ENCODE peak calls at places on chromosomes 6 and 20, in ten cellular contexts. One of them, this sample, is unnamed.

GRCh38 chr20:58542411-58543095 is 27.4 kb upstream of the APCDD1L start:
- DNase-seq in neural progenitor cell: no peak
- DNase-seq in HCT116: peak
- DNase-seq in lower lobe of right lung: no peak
- DNase-seq in IMR-90: peak
- DNase-seq in GM12865: no peak
- DNase-seq in heart right ventricle: no peak
- DNase-seq in sigmoid colon: peak
- DNase-seq in fibroblast of lung: no peak
- DNase-seq in transverse colon: no peak
- DNase-seq in this sample: no peak

GRCh38 chr6:107488875-107489635 is 862 bp upstream of the SOBP start:
- DNase-seq in neural progenitor cell: peak
- DNase-seq in HCT116: no peak
- DNase-seq in lower lobe of right lung: peak
- DNase-seq in IMR-90: peak
- DNase-seq in GM12865: peak
- DNase-seq in heart right ventricle: peak
- DNase-seq in sigmoid colon: peak
- DNase-seq in fibroblast of lung: peak
- DNase-seq in transverse colon: no peak
- DNase-seq in this sample: peak

GRCh38 chr6:30578051-30578450 is 6.8 kb downstream of the ABCF1 start:
- DNase-seq in neural progenitor cell: no peak
- DNase-seq in HCT116: no peak
- DNase-seq in lower lobe of right lung: no peak
- DNase-seq in IMR-90: no peak
- DNase-seq in GM12865: no peak
- DNase-seq in heart right ventricle: no peak
- DNase-seq in sigmoid colon: no peak
- DNase-seq in fibroblast of lung: no peak
- DNase-seq in transverse colon: no peak
- DNase-seq in this sample: no peak

GRCh38 chr20:46006031-46006430 is 2.7 kb upstream of the MMP9 start:
- DNase-seq in neural progenitor cell: no peak
- DNase-seq in HCT116: no peak
- DNase-seq in lower lobe of right lung: no peak
- DNase-seq in IMR-90: no peak
- DNase-seq in GM12865: no peak
- DNase-seq in heart right ventricle: no peak
- DNase-seq in sigmoid colon: no peak
- DNase-seq in fibroblast of lung: no peak
- DNase-seq in transverse colon: no peak
- DNase-seq in this sample: no peak

GRCh38 chr6:158357570-158358216 is 45.4 kb downstream of the TULP4 start:
- DNase-seq in neural progenitor cell: no peak
- DNase-seq in HCT116: no peak
- DNase-seq in lower lobe of right lung: no peak
- DNase-seq in IMR-90: no peak
- DNase-seq in GM12865: peak
- DNase-seq in heart right ventricle: no peak
- DNase-seq in sigmoid colon: no peak
- DNase-seq in fibroblast of lung: no peak
- DNase-seq in transverse colon: no peak
- DNase-seq in this sample: no peak

GRCh38 chr6:166772518-166772917 is 145.5 kb upstream of the RPS6KA2 start:
- DNase-seq in neural progenitor cell: no peak
- DNase-seq in HCT116: no peak
- DNase-seq in lower lobe of right lung: no peak
- DNase-seq in IMR-90: no peak
- DNase-seq in GM12865: no peak
- DNase-seq in heart right ventricle: no peak
- DNase-seq in sigmoid colon: no peak
- DNase-seq in fibroblast of lung: no peak
- DNase-seq in transverse colon: no peak
- DNase-seq in this sample: no peak

GRCh38 chr20:46159101-46159897 is 41.2 kb downstream of the CD40 start:
- DNase-seq in neural progenitor cell: no peak
- DNase-seq in HCT116: no peak
- DNase-seq in lower lobe of right lung: no peak
- DNase-seq in IMR-90: no peak
- DNase-seq in GM12865: peak
- DNase-seq in heart right ventricle: no peak
- DNase-seq in sigmoid colon: no peak
- DNase-seq in fibroblast of lung: no peak
- DNase-seq in transverse colon: no peak
- DNase-seq in this sample: no peak

GRCh38 chr6:21886601-21887091 is 293.1 kb downstream of the SOX4 start:
- DNase-seq in neural progenitor cell: no peak
- DNase-seq in HCT116: no peak
- DNase-seq in lower lobe of right lung: no peak
- DNase-seq in IMR-90: peak
- DNase-seq in GM12865: no peak
- DNase-seq in heart right ventricle: no peak
- DNase-seq in sigmoid colon: no peak
- DNase-seq in fibroblast of lung: peak
- DNase-seq in transverse colon: no peak
- DNase-seq in this sample: no peak

GRCh38 chr6:40166963-40167362 is 232.7 kb upstream of the MOCS1 start:
- DNase-seq in neural progenitor cell: no peak
- DNase-seq in HCT116: no peak
- DNase-seq in lower lobe of right lung: no peak
- DNase-seq in IMR-90: no peak
- DNase-seq in GM12865: no peak
- DNase-seq in heart right ventricle: no peak
- DNase-seq in sigmoid colon: no peak
- DNase-seq in fibroblast of lung: no peak
- DNase-seq in transverse colon: no peak
- DNase-seq in this sample: no peak

GRCh38 chr6:38554700-38555413 is 84.9 kb downstream of the BTBD9 start:
- DNase-seq in neural progenitor cell: no peak
- DNase-seq in HCT116: no peak
- DNase-seq in lower lobe of right lung: no peak
- DNase-seq in IMR-90: peak
- DNase-seq in GM12865: no peak
- DNase-seq in heart right ventricle: no peak
- DNase-seq in sigmoid colon: no peak
- DNase-seq in fibroblast of lung: peak
- DNase-seq in transverse colon: no peak
- DNase-seq in this sample: peak

GRCh38 chr20:46636981-46637860 is 14.0 kb downstream of the SLC13A3 start:
- DNase-seq in neural progenitor cell: no peak
- DNase-seq in HCT116: no peak
- DNase-seq in lower lobe of right lung: no peak
- DNase-seq in IMR-90: no peak
- DNase-seq in GM12865: no peak
- DNase-seq in heart right ventricle: no peak
- DNase-seq in sigmoid colon: no peak
- DNase-seq in fibroblast of lung: no peak
- DNase-seq in transverse colon: no peak
- DNase-seq in this sample: no peak

GRCh38 chr6:154606457-154606856 is 96.0 kb upstream of the CNKSR3 start:
- DNase-seq in neural progenitor cell: no peak
- DNase-seq in HCT116: no peak
- DNase-seq in lower lobe of right lung: no peak
- DNase-seq in IMR-90: no peak
- DNase-seq in GM12865: peak
- DNase-seq in heart right ventricle: no peak
- DNase-seq in sigmoid colon: no peak
- DNase-seq in fibroblast of lung: no peak
- DNase-seq in transverse colon: no peak
- DNase-seq in this sample: no peak

GRCh38 chr6:40906759-40907158 is 132.3 kb downstream of the UNC5CL start:
- DNase-seq in neural progenitor cell: no peak
- DNase-seq in HCT116: no peak
- DNase-seq in lower lobe of right lung: no peak
- DNase-seq in IMR-90: no peak
- DNase-seq in GM12865: no peak
- DNase-seq in heart right ventricle: no peak
- DNase-seq in sigmoid colon: no peak
- DNase-seq in fibroblast of lung: no peak
- DNase-seq in transverse colon: no peak
- DNase-seq in this sample: peak

GRCh38 chr6:36623547-36624459 is 29.6 kb downstream of the SRSF3 start:
- DNase-seq in neural progenitor cell: peak
- DNase-seq in HCT116: peak
- DNase-seq in lower lobe of right lung: peak
- DNase-seq in IMR-90: peak
- DNase-seq in GM12865: peak
- DNase-seq in heart right ventricle: peak
- DNase-seq in sigmoid colon: peak
- DNase-seq in fibroblast of lung: peak
- DNase-seq in transverse colon: peak
- DNase-seq in this sample: peak

GRCh38 chr6:32847795-32848194 is 3.9 kb upstream of the PSMB8 start:
- DNase-seq in neural progenitor cell: no peak
- DNase-seq in HCT116: no peak
- DNase-seq in lower lobe of right lung: no peak
- DNase-seq in IMR-90: no peak
- DNase-seq in GM12865: no peak
- DNase-seq in heart right ventricle: no peak
- DNase-seq in sigmoid colon: peak
- DNase-seq in fibroblast of lung: no peak
- DNase-seq in transverse colon: no peak
- DNase-seq in this sample: no peak
- TF ChIP-seq CTCF in neural progenitor cell: no peak
- TF ChIP-seq CTCF in HCT116: no peak
- TF ChIP-seq CTCF in lower lobe of right lung: no peak
- TF ChIP-seq CTCF in IMR-90: no peak
- TF ChIP-seq CTCF in GM12865: no peak
- TF ChIP-seq CTCF in heart right ventricle: no peak
- TF ChIP-seq CTCF in sigmoid colon: no peak
- TF ChIP-seq CTCF in fibroblast of lung: no peak
- TF ChIP-seq CTCF in transverse colon: no peak
- TF ChIP-seq CTCF in this sample: no peak

GRCh38 chr6:12118604-12119003 is 106.5 kb downstream of the HIVEP1 start:
- DNase-seq in neural progenitor cell: no peak
- DNase-seq in HCT116: no peak
- DNase-seq in lower lobe of right lung: no peak
- DNase-seq in IMR-90: no peak
- DNase-seq in GM12865: no peak
- DNase-seq in heart right ventricle: no peak
- DNase-seq in sigmoid colon: no peak
- DNase-seq in fibroblast of lung: no peak
- DNase-seq in transverse colon: no peak
- DNase-seq in this sample: no peak
- H3K4me3 ChIP-seq in neural progenitor cell: no peak
- H3K4me3 ChIP-seq in HCT116: no peak
- H3K4me3 ChIP-seq in lower lobe of right lung: no peak
- H3K4me3 ChIP-seq in IMR-90: no peak
- H3K4me3 ChIP-seq in GM12865: no peak
- H3K4me3 ChIP-seq in heart right ventricle: no peak
- H3K4me3 ChIP-seq in sigmoid colon: no peak
- H3K4me3 ChIP-seq in fibroblast of lung: no peak
- H3K4me3 ChIP-seq in transverse colon: no peak
- H3K4me3 ChIP-seq in this sample: no peak

DNA sequence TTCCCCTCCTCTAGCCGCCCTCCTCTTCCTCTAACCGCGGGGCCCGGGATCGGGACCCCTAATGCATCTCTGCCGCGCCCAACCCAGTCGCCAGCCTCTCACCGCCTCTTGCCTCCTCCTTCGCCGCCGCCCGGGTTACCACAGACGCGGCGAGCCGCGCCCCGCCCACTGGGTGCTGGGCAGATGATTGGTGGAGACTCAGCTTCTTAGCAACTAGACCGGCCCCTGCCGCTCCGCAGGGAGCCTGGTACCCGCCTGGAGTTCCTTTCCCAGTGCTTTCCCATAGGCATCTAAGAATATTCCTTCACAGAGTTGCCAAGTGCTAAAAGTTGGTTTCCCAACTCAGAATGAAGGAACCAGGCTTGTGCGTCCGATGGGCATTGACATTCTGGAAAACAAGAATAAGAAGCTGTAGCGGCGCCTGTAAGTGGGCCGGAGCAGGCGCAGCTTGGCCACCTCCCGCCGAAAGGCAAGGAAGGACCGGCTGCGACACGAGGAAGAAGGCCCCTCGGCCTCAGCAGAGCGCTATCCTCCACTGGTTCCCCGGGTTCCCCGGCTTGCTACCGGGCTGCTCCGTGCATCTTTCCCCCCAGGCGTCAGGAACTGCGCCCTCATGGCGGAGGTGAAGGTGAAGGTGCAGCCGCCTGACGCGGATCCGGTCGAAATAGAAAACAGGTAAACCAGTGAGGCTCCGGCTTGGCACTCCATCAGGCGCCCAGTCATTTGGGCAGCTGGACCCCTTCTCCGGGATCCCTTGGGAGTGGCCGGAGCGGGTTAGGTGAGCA is at the start of the genes DZANK1 and POLR3F:
- DNase-seq in neural progenitor cell: peak
- DNase-seq in HCT116: peak
- DNase-seq in lower lobe of right lung: peak
- DNase-seq in IMR-90: peak
- DNase-seq in GM12865: peak
- DNase-seq in heart right ventricle: peak
- DNase-seq in sigmoid colon: peak
- DNase-seq in fibroblast of lung: peak
- DNase-seq in transverse colon: peak
- DNase-seq in this sample: peak
- TF ChIP-seq CTCF in neural progenitor cell: no peak
- TF ChIP-seq CTCF in HCT116: no peak
- TF ChIP-seq CTCF in lower lobe of right lung: no peak
- TF ChIP-seq CTCF in IMR-90: no peak
- TF ChIP-seq CTCF in GM12865: no peak
- TF ChIP-seq CTCF in heart right ventricle: no peak
- TF ChIP-seq CTCF in sigmoid colon: no peak
- TF ChIP-seq CTCF in fibroblast of lung: no peak
- TF ChIP-seq CTCF in transverse colon: no peak
- TF ChIP-seq CTCF in this sample: no peak

DNA sequence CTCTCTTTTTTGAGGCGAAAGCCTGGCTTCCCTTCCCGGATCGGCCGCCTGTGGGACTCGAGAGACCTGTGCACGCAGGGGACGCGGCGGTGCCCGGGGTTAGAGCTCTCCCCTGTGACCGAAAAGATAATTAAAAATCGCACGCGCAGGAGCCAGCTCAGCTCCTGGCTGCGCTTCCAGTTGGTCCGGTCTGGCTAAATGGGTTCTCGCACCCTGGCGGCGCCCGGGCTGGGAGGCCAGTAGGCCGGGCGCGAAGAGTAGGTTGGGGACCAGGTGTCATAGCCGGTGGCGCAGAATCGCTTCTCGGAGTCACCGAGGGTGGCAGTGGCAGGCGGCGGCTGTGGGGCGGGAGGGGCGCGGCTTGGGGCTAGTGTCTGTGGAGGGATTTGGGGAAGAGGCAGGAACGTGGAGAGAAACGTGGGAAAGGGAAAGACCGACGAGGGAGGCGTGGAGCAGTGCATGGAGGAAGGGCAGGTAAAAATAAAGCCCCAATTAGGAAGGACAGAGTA is 41.9 kb upstream of the SUPT3H start:
- DNase-seq in neural progenitor cell: peak
- DNase-seq in HCT116: peak
- DNase-seq in lower lobe of right lung: peak
- DNase-seq in IMR-90: no peak
- DNase-seq in GM12865: peak
- DNase-seq in heart right ventricle: peak
- DNase-seq in sigmoid colon: peak
- DNase-seq in fibroblast of lung: peak
- DNase-seq in transverse colon: peak
- DNase-seq in this sample: no peak
- H3K4me3 ChIP-seq in neural progenitor cell: peak
- H3K4me3 ChIP-seq in HCT116: peak
- H3K4me3 ChIP-seq in lower lobe of right lung: peak
- H3K4me3 ChIP-seq in IMR-90: peak
- H3K4me3 ChIP-seq in GM12865: no peak
- H3K4me3 ChIP-seq in heart right ventricle: peak
- H3K4me3 ChIP-seq in sigmoid colon: peak
- H3K4me3 ChIP-seq in fibroblast of lung: peak
- H3K4me3 ChIP-seq in transverse colon: peak
- H3K4me3 ChIP-seq in this sample: peak